ENCODE peak calls at places on chromosomes 2 and 18, in seven cellular contexts. Y is GM12878, Z is HCT116, F is HepG2, X is K562, H is SK-N-SH, W is H1. C is an unnamed sample.

GRCh38 chr2:209411718-209412117 is 12.1 kb upstream of the MAP2 start:
- DNase-seq in Z (no peak), X (no peak), H (no peak), F (no peak), Y (no peak), W (no peak), C (no peak)

GRCh38 chr2:48227617-48228344 is 302.2 kb upstream of the STON1 start:
- DNase-seq in Y (peak), F (no peak), W (no peak), H (no peak), X (no peak), Z (no peak), C (no peak)

GRCh38 chr18:73768043-73768442 is 379.6 kb downstream of the FBXO15 start:
- DNase-seq in X (no peak), Z (no peak), H (no peak), W (no peak), Y (no peak), F (no peak), C (no peak)

GRCh38 chr18:60020107-60020925 is 120.5 kb downstream of the PMAIP1 start:
- DNase-seq in Z (no peak), Y (no peak), H (no peak), X (no peak), F (no peak), W (no peak), C (no peak)

GRCh38 chr2:240891492-240892340 is 4.2 kb downstream of the MAB21L4 start:
- DNase-seq in Y (no peak), H (no peak), Z (no peak), F (no peak), X (no peak), W (no peak), C (no peak)

GRCh38 chr2:24903527-24904103 is 16.4 kb downstream of the ADCY3 start:
- DNase-seq in H (no peak), X (no peak), W (no peak), Y (no peak), F (no peak), Z (no peak), C (no peak)

GRCh38 chr2:171763602-171764001 is 76.3 kb downstream of the DYNC1I2 start:
- DNase-seq in X (no peak), W (no peak), Y (no peak), F (peak), H (no peak), Z (no peak), C (no peak)

GRCh38 chr2:66537001-66537400 is 102.1 kb downstream of the MEIS1 start:
- DNase-seq in F (no peak), W (no peak), Z (no peak), Y (no peak), H (peak), X (no peak), C (no peak)

GRCh38 chr18:34789768-34790344 is 79.8 kb downstream of the DTNA start:
- DNase-seq in Y (no peak), Z (no peak), X (no peak), W (no peak), F (no peak), H (no peak), C (no peak)

GRCh38 chr2:129801575-129801974 is 177.9 kb upstream of the RAB6C start:
- DNase-seq in W (no peak), H (peak), X (no peak), Z (no peak), Y (no peak), F (no peak), C (no peak)

GRCh38 chr2:10377747-10378085 is 70.4 kb downstream of the ODC1 start:
- DNase-seq in Y (no peak), W (no peak), X (no peak), Z (no peak), H (no peak), F (no peak), C (no peak)

GRCh38 chr2:168467729-168468128 is 11.7 kb downstream of the CERS6 start:
- DNase-seq in Z (no peak), X (no peak), H (no peak), Y (no peak), F (peak), W (no peak), C (no peak)

GRCh38 chr2:168469281-168469988 is 13.4 kb downstream of the CERS6 start:
- DNase-seq in W (no peak), X (no peak), H (no peak), F (no peak), Z (no peak), Y (peak), C (no peak)

GRCh38 chr2:168470188-168470879 is 14.3 kb downstream of the CERS6 start:
- DNase-seq in F (no peak), Y (no peak), Z (no peak), H (no peak), X (no peak), W (no peak), C (no peak)

GRCh38 chr2:168468354-168468753 is 12.3 kb downstream of the CERS6 start:
- DNase-seq in Z (no peak), W (no peak), X (no peak), F (no peak), H (no peak), Y (no peak), C (no peak)

DNA sequence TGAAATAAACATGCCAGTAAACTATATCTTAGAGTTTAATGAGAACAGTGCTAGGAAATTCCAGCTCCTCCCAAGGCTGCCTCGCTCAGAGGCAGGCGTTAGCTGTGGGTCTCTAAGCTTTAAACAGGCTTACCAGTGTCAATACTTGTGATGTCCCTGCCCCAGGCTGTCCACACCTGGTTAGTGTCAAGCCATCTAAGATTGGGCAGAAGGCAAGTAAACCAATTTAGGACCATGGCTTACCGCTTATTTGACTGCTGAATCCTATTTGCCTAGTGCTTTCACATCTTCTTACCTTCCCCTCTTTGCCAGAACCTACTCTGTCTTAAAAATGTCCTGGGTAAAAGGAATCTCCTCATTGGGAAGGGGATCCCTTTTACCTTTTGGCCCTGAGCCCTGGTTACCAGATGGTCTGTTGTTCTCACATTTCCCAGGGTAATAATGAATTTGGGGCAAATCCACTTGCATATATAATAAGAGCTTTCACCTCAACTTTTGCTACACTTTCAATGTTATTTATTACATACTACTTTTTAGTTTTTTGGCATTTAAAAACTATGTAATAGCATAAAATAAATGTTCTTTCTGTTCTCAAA is 14.9 kb downstream of the CERS6 start:
- DNase-seq in Y (no peak), H (peak), W (no peak), F (no peak), Z (no peak), X (no peak), C (no peak)
- TF ChIP-seq JUND in Y (no peak), H (no peak), W (no peak), F (no peak), Z (no peak), X (no peak), C (no peak)

GRCh38 chr2:35081001-35081628 is 1274.5 kb upstream of the CRIM1 start:
- DNase-seq in Y (no peak), W (no peak), Z (no peak), H (no peak), X (no peak), F (no peak), C (no peak)
- TF ChIP-seq JUND in Y (no peak), W (no peak), Z (no peak), H (no peak), X (no peak), F (no peak), C (no peak)

GRCh38 chr2:182129188-182129707 is 143.6 kb downstream of the PPP1R1C start:
- DNase-seq in W (no peak), Z (no peak), F (no peak), X (no peak), Y (no peak), H (no peak), C (no peak)
- TF ChIP-seq JUND in W (no peak), Z (no peak), F (no peak), X (no peak), Y (no peak), H (peak), C (no peak)

GRCh38 chr2:113167115-113167932 is 6.4 kb upstream of the PSD4 start:
- DNase-seq in Y (no peak), Z (no peak), H (no peak), W (peak), F (peak), X (no peak), C (no peak)
- TF ChIP-seq JUND in Y (no peak), Z (no peak), H (no peak), W (no peak), F (peak), X (no peak), C (no peak)

DNA sequence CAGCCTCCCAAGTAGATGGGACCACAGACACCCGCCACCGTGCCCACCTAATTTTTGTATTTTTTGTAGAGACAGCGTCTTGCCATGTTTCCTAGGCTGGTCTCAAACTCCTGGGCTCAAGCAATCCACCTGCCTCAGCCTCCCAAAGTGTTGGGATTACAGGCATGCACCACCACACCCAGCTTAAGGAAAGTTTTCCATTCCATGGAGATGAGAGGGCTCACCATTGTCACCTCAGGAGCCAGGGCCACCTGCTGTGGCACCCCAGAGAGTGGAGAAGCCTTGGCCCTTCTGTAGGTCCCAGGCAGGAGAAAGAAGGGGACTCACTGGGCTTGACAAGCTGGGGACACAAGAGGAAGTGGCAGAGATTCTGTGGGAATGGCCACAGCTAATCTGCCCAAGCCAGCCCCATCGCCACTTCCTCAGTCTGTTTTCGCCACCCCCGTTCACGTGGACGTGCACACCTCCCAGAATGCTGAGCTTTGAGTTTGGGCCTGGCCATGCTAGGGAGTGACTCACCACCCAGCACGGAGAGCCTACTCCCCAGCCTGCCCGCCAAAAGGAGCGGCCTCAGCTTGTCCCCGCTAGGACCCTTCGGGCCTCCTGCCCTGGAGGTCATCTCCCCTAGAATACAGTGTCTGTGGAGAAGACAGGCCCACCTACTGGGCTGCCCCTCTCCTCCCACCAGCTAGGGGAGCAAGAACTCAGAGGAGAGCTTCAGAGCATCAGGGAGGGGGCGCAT is 4.8 kb downstream of the SLC35F6 start:
- DNase-seq in X (peak), F (no peak), H (no peak), Y (no peak), Z (peak), W (no peak), C (peak)
- TF ChIP-seq JUND in X (peak), F (no peak), H (no peak), Y (no peak), Z (no peak), W (no peak), C (no peak)

GRCh38 chr2:69781321-69782248 is 39.7 kb downstream of the ANXA4 start:
- DNase-seq in Y (no peak), X (no peak), W (peak), F (peak), Z (no peak), H (no peak), C (no peak)
- TF ChIP-seq JUND in Y (no peak), X (no peak), W (no peak), F (peak), Z (no peak), H (no peak), C (no peak)

GRCh38 chr18:2518473-2518872 is 52.8 kb downstream of the METTL4 start:
- DNase-seq in Z (no peak), H (no peak), Y (no peak), F (no peak), W (no peak), X (no peak), C (no peak)

GRCh38 chr18:2513616-2514015 is 57.7 kb downstream of the METTL4 start:
- DNase-seq in Z (no peak), Y (no peak), W (no peak), F (no peak), X (no peak), H (no peak), C (no peak)

GRCh38 chr18:2512059-2512458 is 59.2 kb downstream of the METTL4 start:
- DNase-seq in H (no peak), X (no peak), W (no peak), Z (no peak), F (no peak), Y (no peak), C (no peak)

GRCh38 chr18:2515408-2515807 is 55.9 kb downstream of the METTL4 start:
- DNase-seq in X (no peak), Y (no peak), H (no peak), W (no peak), Z (peak), F (no peak), C (no peak)

GRCh38 chr18:2515908-2516625 is 55.2 kb downstream of the METTL4 start:
- DNase-seq in F (peak), W (no peak), X (no peak), Z (peak), Y (no peak), H (no peak), C (no peak)
- TF ChIP-seq JUND in F (no peak), W (no peak), X (no peak), Z (peak), Y (no peak), H (peak), C (no peak)

DNA sequence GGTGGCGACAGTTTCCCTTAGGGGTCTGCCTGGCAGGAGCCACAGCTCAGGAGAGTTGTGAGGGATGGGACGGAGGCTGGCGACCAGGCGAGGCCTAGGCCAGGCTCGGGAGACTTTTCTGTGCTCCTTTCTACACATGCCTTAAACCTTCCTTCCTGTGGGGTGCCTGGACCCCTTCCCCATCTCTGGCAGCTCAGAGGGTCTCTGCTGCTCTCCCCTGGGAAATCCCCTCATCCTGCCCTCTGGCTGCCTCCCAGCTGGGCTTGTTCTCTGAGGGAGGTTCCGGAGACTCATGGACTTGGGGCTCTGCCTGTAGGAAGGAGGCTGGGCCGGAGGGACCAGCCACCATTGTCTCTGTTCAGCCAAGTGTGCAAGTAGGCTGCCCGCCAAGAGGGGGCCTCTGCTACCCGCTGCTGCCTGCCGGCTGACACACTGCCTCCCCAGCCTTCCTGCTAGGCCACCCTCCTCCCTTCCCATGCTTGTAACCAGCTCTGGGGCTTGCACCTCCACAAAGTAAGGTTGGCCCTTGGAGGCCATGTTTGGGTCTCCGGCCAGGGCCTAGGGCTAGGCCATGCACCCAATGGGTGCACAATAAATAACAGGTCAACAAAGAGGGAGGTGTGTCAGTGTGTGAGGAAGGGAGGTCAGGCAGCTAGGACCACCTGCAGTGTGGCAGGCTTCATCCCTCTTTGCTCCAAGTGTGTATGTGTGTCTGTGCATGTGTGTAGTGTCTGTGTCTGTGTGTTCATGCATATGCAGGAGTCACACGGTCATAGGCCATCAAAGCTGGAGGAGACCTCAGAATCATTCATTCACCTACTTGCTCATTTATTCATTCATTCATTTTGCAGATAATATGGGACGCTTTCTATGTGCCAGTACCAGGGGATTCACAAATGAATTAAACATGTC is 28.8 kb downstream of the PSD4 start:
- DNase-seq in F (no peak), W (no peak), Z (no peak), H (no peak), Y (no peak), X (no peak), C (no peak)
- TF ChIP-seq JUND in F (no peak), W (no peak), Z (no peak), H (no peak), Y (no peak), X (no peak), C (no peak)